ENCODE peak calls at places on chromosomes 13 and 19, in eight cellular contexts. One of them, this sample, is unnamed.
A peak's percentile ranks its signal among the peaks of the same experiment; 100 is the strongest.

GRCh38 chr13:27765650-27766049 is 26.6 kb upstream of the GSX1 start:
- DNase-seq in activated CD4-positive, alpha-beta T cell treated with anti-CD3 and anti-CD28 coated beads, Interleukin-2, amount 50 U/mL, for 1 hour: no peak
- DNase-seq in RCC 7860: no peak
- DNase-seq in amygdala: no peak
- DNase-seq in NCI-H1092 treated with DMSO at 0.1 percent for 48 hours: no peak
- DNase-seq in cardiac muscle cell: no peak
- DNase-seq in LHCN-M2: no peak
- DNase-seq in HCEC 1CT: no peak
- DNase-seq in this sample: no peak

GRCh38 chr13:24050292-24050711 is 110.2 kb upstream of the SPATA13 start:
- DNase-seq in LHCN-M2: peak; percentile 82
- DNase-seq in cardiac muscle cell: peak; percentile 71
- DNase-seq in HCEC 1CT: peak; percentile 65
- DNase-seq in NCI-H1092 treated with DMSO at 0.1 percent for 48 hours: no peak
- DNase-seq in activated CD4-positive, alpha-beta T cell treated with anti-CD3 and anti-CD28 coated beads, Interleukin-2, amount 50 U/mL, for 1 hour: no peak
- DNase-seq in amygdala: peak; percentile 53
- DNase-seq in RCC 7860: no peak
- DNase-seq in this sample: no peak

GRCh38 chr13:42574011-42574410 is at the start of gene TNFSF11:
- DNase-seq in LHCN-M2: no peak
- DNase-seq in HCEC 1CT: no peak
- DNase-seq in RCC 7860: no peak
- DNase-seq in activated CD4-positive, alpha-beta T cell treated with anti-CD3 and anti-CD28 coated beads, Interleukin-2, amount 50 U/mL, for 1 hour: peak; percentile 1
- DNase-seq in cardiac muscle cell: peak; percentile 33
- DNase-seq in NCI-H1092 treated with DMSO at 0.1 percent for 48 hours: no peak
- DNase-seq in amygdala: no peak
- DNase-seq in this sample: no peak

GRCh38 chr13:20024706-20025105 is 66.2 kb downstream of the ZMYM2 start:
- DNase-seq in LHCN-M2: no peak
- DNase-seq in NCI-H1092 treated with DMSO at 0.1 percent for 48 hours: no peak
- DNase-seq in RCC 7860: no peak
- DNase-seq in activated CD4-positive, alpha-beta T cell treated with anti-CD3 and anti-CD28 coated beads, Interleukin-2, amount 50 U/mL, for 1 hour: no peak
- DNase-seq in cardiac muscle cell: no peak
- DNase-seq in amygdala: no peak
- DNase-seq in HCEC 1CT: no peak
- DNase-seq in this sample: no peak

GRCh38 chr13:73061478-73062275 is 2.9 kb downstream of the KLF5 start:
- DNase-seq in activated CD4-positive, alpha-beta T cell treated with anti-CD3 and anti-CD28 coated beads, Interleukin-2, amount 50 U/mL, for 1 hour: no peak
- DNase-seq in RCC 7860: no peak
- DNase-seq in HCEC 1CT: no peak
- DNase-seq in cardiac muscle cell: no peak
- DNase-seq in LHCN-M2: no peak
- DNase-seq in NCI-H1092 treated with DMSO at 0.1 percent for 48 hours: no peak
- DNase-seq in amygdala: no peak
- DNase-seq in this sample: peak; percentile 60

GRCh38 chr13:35771898-35772297 is 295.4 kb upstream of the MAB21L1 start:
- DNase-seq in HCEC 1CT: no peak
- DNase-seq in activated CD4-positive, alpha-beta T cell treated with anti-CD3 and anti-CD28 coated beads, Interleukin-2, amount 50 U/mL, for 1 hour: no peak
- DNase-seq in cardiac muscle cell: peak; percentile 34
- DNase-seq in NCI-H1092 treated with DMSO at 0.1 percent for 48 hours: no peak
- DNase-seq in RCC 7860: peak; percentile 83
- DNase-seq in amygdala: no peak
- DNase-seq in LHCN-M2: peak; percentile 84
- DNase-seq in this sample: no peak

GRCh38 chr19:9835507-9835949 is 410 bp downstream of the PIN1 start:
- DNase-seq in activated CD4-positive, alpha-beta T cell treated with anti-CD3 and anti-CD28 coated beads, Interleukin-2, amount 50 U/mL, for 1 hour: peak; percentile 10
- DNase-seq in cardiac muscle cell: no peak
- DNase-seq in RCC 7860: no peak
- DNase-seq in NCI-H1092 treated with DMSO at 0.1 percent for 48 hours: no peak
- DNase-seq in amygdala: no peak
- DNase-seq in LHCN-M2: no peak
- DNase-seq in HCEC 1CT: no peak
- DNase-seq in this sample: no peak

GRCh38 chr19:54644056-54644455 is 13.8 kb downstream of the LILRB1 start:
- DNase-seq in activated CD4-positive, alpha-beta T cell treated with anti-CD3 and anti-CD28 coated beads, Interleukin-2, amount 50 U/mL, for 1 hour: no peak
- DNase-seq in RCC 7860: no peak
- DNase-seq in LHCN-M2: no peak
- DNase-seq in cardiac muscle cell: no peak
- DNase-seq in amygdala: no peak
- DNase-seq in HCEC 1CT: no peak
- DNase-seq in NCI-H1092 treated with DMSO at 0.1 percent for 48 hours: no peak
- DNase-seq in this sample: no peak

GRCh38 chr13:83516781-83517180 is 365.5 kb downstream of the SLITRK1 start:
- DNase-seq in amygdala: no peak
- DNase-seq in LHCN-M2: no peak
- DNase-seq in HCEC 1CT: no peak
- DNase-seq in RCC 7860: no peak
- DNase-seq in NCI-H1092 treated with DMSO at 0.1 percent for 48 hours: no peak
- DNase-seq in cardiac muscle cell: no peak
- DNase-seq in activated CD4-positive, alpha-beta T cell treated with anti-CD3 and anti-CD28 coated beads, Interleukin-2, amount 50 U/mL, for 1 hour: no peak
- DNase-seq in this sample: no peak

GRCh38 chr19:4140237-4140711 is 13.2 kb upstream of the CREB3L3 start:
- DNase-seq in cardiac muscle cell: peak; percentile 74
- DNase-seq in RCC 7860: peak; percentile 51
- DNase-seq in NCI-H1092 treated with DMSO at 0.1 percent for 48 hours: peak; percentile 65
- DNase-seq in HCEC 1CT: peak; percentile 77
- DNase-seq in activated CD4-positive, alpha-beta T cell treated with anti-CD3 and anti-CD28 coated beads, Interleukin-2, amount 50 U/mL, for 1 hour: no peak
- DNase-seq in LHCN-M2: peak; percentile 46
- DNase-seq in amygdala: no peak
- DNase-seq in this sample: peak; percentile 68

GRCh38 chr19:8185343-8186068 is 23.7 kb upstream of the CERS4 start:
- DNase-seq in RCC 7860: no peak
- DNase-seq in NCI-H1092 treated with DMSO at 0.1 percent for 48 hours: no peak
- DNase-seq in amygdala: no peak
- DNase-seq in activated CD4-positive, alpha-beta T cell treated with anti-CD3 and anti-CD28 coated beads, Interleukin-2, amount 50 U/mL, for 1 hour: no peak
- DNase-seq in cardiac muscle cell: no peak
- DNase-seq in LHCN-M2: no peak
- DNase-seq in HCEC 1CT: no peak
- DNase-seq in this sample: no peak